ENCODE peak calls at places on chromosomes 5 and 9, in eight cellular contexts. One of them, this sample, is unnamed.

GRCh38 chr5:133275631-133276030 is 223.8 kb downstream of the HSPA4 start:
- DNase-seq in T1000: no peak
- DNase-seq in T47D: no peak
- DNase-seq in NAMALWA: no peak
- DNase-seq in astrocyte: no peak
- DNase-seq in GM03348: no peak
- DNase-seq in left ventricle myocardium inferior: no peak
- DNase-seq in SW 1271: no peak
- DNase-seq in this sample: no peak

GRCh38 chr5:173643964-173644363 is 27.5 kb upstream of the BOD1 start:
- DNase-seq in SW 1271: no peak
- DNase-seq in T47D: no peak
- DNase-seq in astrocyte: peak
- DNase-seq in T1000: no peak
- DNase-seq in left ventricle myocardium inferior: no peak
- DNase-seq in GM03348: no peak
- DNase-seq in NAMALWA: peak
- DNase-seq in this sample: no peak

GRCh38 chr9:27545471-27545870 is 15.9 kb upstream of the MOB3B start:
- DNase-seq in NAMALWA: no peak
- DNase-seq in GM03348: no peak
- DNase-seq in T47D: no peak
- DNase-seq in astrocyte: no peak
- DNase-seq in left ventricle myocardium inferior: no peak
- DNase-seq in SW 1271: no peak
- DNase-seq in T1000: no peak
- DNase-seq in this sample: no peak

GRCh38 chr5:72693001-72693442 is 123.4 kb upstream of the TNPO1 start:
- DNase-seq in left ventricle myocardium inferior: no peak
- DNase-seq in NAMALWA: no peak
- DNase-seq in T47D: no peak
- DNase-seq in astrocyte: no peak
- DNase-seq in GM03348: peak
- DNase-seq in T1000: no peak
- DNase-seq in SW 1271: no peak
- DNase-seq in this sample: no peak

GRCh38 chr9:135993409-135993742 is 32.2 kb upstream of the UBAC1 start:
- DNase-seq in left ventricle myocardium inferior: no peak
- DNase-seq in T1000: no peak
- DNase-seq in GM03348: no peak
- DNase-seq in astrocyte: no peak
- DNase-seq in NAMALWA: no peak
- DNase-seq in SW 1271: no peak
- DNase-seq in T47D: no peak
- DNase-seq in this sample: no peak

GRCh38 chr5:149760700-149761187 is 30.6 kb downstream of the PPARGC1B start:
- DNase-seq in left ventricle myocardium inferior: peak
- DNase-seq in astrocyte: no peak
- DNase-seq in GM03348: no peak
- DNase-seq in NAMALWA: no peak
- DNase-seq in SW 1271: no peak
- DNase-seq in T1000: no peak
- DNase-seq in T47D: peak
- DNase-seq in this sample: no peak

GRCh38 chr9:93955356-93956182 is 414 bp upstream of the BARX1 start:
- DNase-seq in left ventricle myocardium inferior: no peak
- DNase-seq in T47D: no peak
- DNase-seq in T1000: no peak
- DNase-seq in SW 1271: no peak
- DNase-seq in astrocyte: no peak
- DNase-seq in NAMALWA: no peak
- DNase-seq in GM03348: no peak
- DNase-seq in this sample: peak

GRCh38 chr5:115423541-115423940 is 121.0 kb downstream of the FEM1C start:
- DNase-seq in T47D: no peak
- DNase-seq in SW 1271: no peak
- DNase-seq in NAMALWA: no peak
- DNase-seq in astrocyte: no peak
- DNase-seq in GM03348: no peak
- DNase-seq in T1000: no peak
- DNase-seq in left ventricle myocardium inferior: peak
- DNase-seq in this sample: no peak

GRCh38 chr5:55064523-55064922 is 37.9 kb upstream of the GZMA start:
- DNase-seq in SW 1271: no peak
- DNase-seq in astrocyte: no peak
- DNase-seq in left ventricle myocardium inferior: no peak
- DNase-seq in GM03348: no peak
- DNase-seq in T1000: no peak
- DNase-seq in T47D: no peak
- DNase-seq in NAMALWA: no peak
- DNase-seq in this sample: no peak

GRCh38 chr5:1521671-1522600 is 1.8 kb downstream of the LPCAT1 start:
- DNase-seq in T47D: no peak
- DNase-seq in left ventricle myocardium inferior: no peak
- DNase-seq in astrocyte: peak
- DNase-seq in SW 1271: no peak
- DNase-seq in T1000: peak
- DNase-seq in NAMALWA: no peak
- DNase-seq in GM03348: peak
- DNase-seq in this sample: peak

GRCh38 chr5:9455826-9456434 is 89.9 kb downstream of the SEMA5A start:
- DNase-seq in SW 1271: no peak
- DNase-seq in left ventricle myocardium inferior: no peak
- DNase-seq in T1000: no peak
- DNase-seq in NAMALWA: no peak
- DNase-seq in astrocyte: no peak
- DNase-seq in GM03348: no peak
- DNase-seq in T47D: no peak
- DNase-seq in this sample: no peak

GRCh38 chr5:93512799-93513198 is 68.2 kb downstream of the NR2F1-AS1 start:
- DNase-seq in SW 1271: peak
- DNase-seq in GM03348: peak
- DNase-seq in T1000: no peak
- DNase-seq in T47D: no peak
- DNase-seq in NAMALWA: no peak
- DNase-seq in astrocyte: peak
- DNase-seq in left ventricle myocardium inferior: no peak
- DNase-seq in this sample: no peak

GRCh38 chr9:107633375-107633774 is 143.8 kb upstream of the KLF4 start:
- DNase-seq in T47D: no peak
- DNase-seq in T1000: no peak
- DNase-seq in NAMALWA: no peak
- DNase-seq in SW 1271: no peak
- DNase-seq in GM03348: no peak
- DNase-seq in astrocyte: no peak
- DNase-seq in left ventricle myocardium inferior: no peak
- DNase-seq in this sample: no peak

GRCh38 chr9:133102190-133103021 is 18.6 kb downstream of the RALGDS start:
- DNase-seq in astrocyte: no peak
- DNase-seq in SW 1271: no peak
- DNase-seq in left ventricle myocardium inferior: no peak
- DNase-seq in GM03348: no peak
- DNase-seq in T1000: no peak
- DNase-seq in NAMALWA: no peak
- DNase-seq in T47D: no peak
- DNase-seq in this sample: peak

GRCh38 chr9:113446323-113446740 is 17.2 kb upstream of the RGS3 start:
- DNase-seq in GM03348: peak
- DNase-seq in T47D: peak
- DNase-seq in T1000: no peak
- DNase-seq in left ventricle myocardium inferior: no peak
- DNase-seq in NAMALWA: peak
- DNase-seq in astrocyte: peak
- DNase-seq in SW 1271: no peak
- DNase-seq in this sample: peak

GRCh38 chr9:91714020-91714721 is 235.9 kb downstream of the ROR2 start:
- DNase-seq in astrocyte: peak
- DNase-seq in T47D: no peak
- DNase-seq in NAMALWA: no peak
- DNase-seq in SW 1271: no peak
- DNase-seq in GM03348: peak
- DNase-seq in T1000: no peak
- DNase-seq in left ventricle myocardium inferior: peak
- DNase-seq in this sample: peak

GRCh38 chr5:138737494-138738265 is 15.5 kb upstream of the CTNNA1 start:
- DNase-seq in SW 1271: no peak
- DNase-seq in GM03348: no peak
- DNase-seq in T1000: no peak
- DNase-seq in left ventricle myocardium inferior: no peak
- DNase-seq in NAMALWA: no peak
- DNase-seq in T47D: no peak
- DNase-seq in astrocyte: peak
- DNase-seq in this sample: no peak

GRCh38 chr5:39464096-39464495 is 39.3 kb upstream of the DAB2 start:
- DNase-seq in left ventricle myocardium inferior: no peak
- DNase-seq in T47D: no peak
- DNase-seq in SW 1271: no peak
- DNase-seq in NAMALWA: no peak
- DNase-seq in GM03348: peak
- DNase-seq in astrocyte: no peak
- DNase-seq in T1000: no peak
- DNase-seq in this sample: peak

GRCh38 chr5:16456103-16456832 is 9.3 kb downstream of the ZNF622 start:
- DNase-seq in NAMALWA: peak
- DNase-seq in left ventricle myocardium inferior: no peak
- DNase-seq in GM03348: peak
- DNase-seq in astrocyte: peak
- DNase-seq in T47D: peak
- DNase-seq in T1000: no peak
- DNase-seq in SW 1271: peak
- DNase-seq in this sample: no peak

This sample was measured in osteoblast.